ENCODE peak calls at places on chromosomes 2 and 18, in seven cellular contexts. One of them, this sample, is unnamed.

GRCh38 chr2:236867441-236868260 is 218.0 kb upstream of the COPS8 start:
- DNase-seq in endothelial cell: no peak
- DNase-seq in bronchial epithelial cell: peak; percentile 89
- DNase-seq in IMR-90: no peak
- DNase-seq in T47D: peak; percentile 35
- DNase-seq in lung: no peak
- DNase-seq in uterus: no peak
- DNase-seq in this sample: no peak

GRCh38 chr2:205171541-205171940 is 510.8 kb upstream of the NRP2 start:
- DNase-seq in endothelial cell: no peak
- DNase-seq in bronchial epithelial cell: no peak
- DNase-seq in IMR-90: no peak
- DNase-seq in T47D: no peak
- DNase-seq in lung: no peak
- DNase-seq in uterus: no peak
- DNase-seq in this sample: no peak

GRCh38 chr18:58407649-58408407 is 221.1 kb downstream of the ALPK2 start:
- DNase-seq in endothelial cell: no peak
- DNase-seq in bronchial epithelial cell: no peak
- DNase-seq in IMR-90: no peak
- DNase-seq in T47D: no peak
- DNase-seq in lung: no peak
- DNase-seq in uterus: no peak
- DNase-seq in this sample: no peak

GRCh38 chr2:206218792-206219509 is 55.5 kb upstream of the ZDBF2 start:
- DNase-seq in endothelial cell: no peak
- DNase-seq in bronchial epithelial cell: no peak
- DNase-seq in IMR-90: no peak
- DNase-seq in T47D: no peak
- DNase-seq in lung: no peak
- DNase-seq in uterus: no peak
- DNase-seq in this sample: no peak

GRCh38 chr2:64634338-64635267 is 19.1 kb downstream of the SERTAD2 start:
- DNase-seq in endothelial cell: no peak
- DNase-seq in bronchial epithelial cell: no peak
- DNase-seq in IMR-90: peak; percentile 72
- DNase-seq in T47D: no peak
- DNase-seq in lung: no peak
- DNase-seq in uterus: peak; percentile 54
- DNase-seq in this sample: no peak

GRCh38 chr2:23498941-23499340 is 114.0 kb downstream of the KLHL29 start:
- DNase-seq in endothelial cell: no peak
- DNase-seq in bronchial epithelial cell: no peak
- DNase-seq in IMR-90: peak; percentile 44
- DNase-seq in T47D: no peak
- DNase-seq in lung: no peak
- DNase-seq in uterus: no peak
- DNase-seq in this sample: no peak

GRCh38 chr2:129139380-129139779 is 820.7 kb upstream of the HS6ST1 start:
- DNase-seq in endothelial cell: no peak
- DNase-seq in bronchial epithelial cell: peak; percentile 29
- DNase-seq in IMR-90: no peak
- DNase-seq in T47D: peak; percentile 92
- DNase-seq in lung: no peak
- DNase-seq in uterus: no peak
- DNase-seq in this sample: no peak

GRCh38 chr18:62778976-62779869 is 63.9 kb downstream of the PHLPP1 start:
- DNase-seq in endothelial cell: no peak
- DNase-seq in bronchial epithelial cell: no peak
- DNase-seq in IMR-90: no peak
- DNase-seq in T47D: no peak
- DNase-seq in lung: no peak
- DNase-seq in uterus: no peak
- DNase-seq in this sample: no peak

GRCh38 chr2:190723397-190724090 is 74.7 kb downstream of the NAB1 start:
- DNase-seq in endothelial cell: no peak
- DNase-seq in bronchial epithelial cell: peak; percentile 20
- DNase-seq in IMR-90: no peak
- DNase-seq in T47D: no peak
- DNase-seq in lung: no peak
- DNase-seq in uterus: no peak
- DNase-seq in this sample: no peak

GRCh38 chr2:66435549-66435875 is 587 bp downstream of the MEIS1 start:
- DNase-seq in endothelial cell: no peak
- DNase-seq in bronchial epithelial cell: no peak
- DNase-seq in IMR-90: no peak
- DNase-seq in T47D: no peak
- DNase-seq in lung: no peak
- DNase-seq in uterus: no peak
- DNase-seq in this sample: no peak

GRCh38 chr2:10223471-10223870 is 79.2 kb upstream of the HPCAL1 start:
- DNase-seq in endothelial cell: no peak
- DNase-seq in bronchial epithelial cell: no peak
- DNase-seq in IMR-90: no peak
- DNase-seq in T47D: no peak
- DNase-seq in lung: no peak
- DNase-seq in uterus: no peak
- DNase-seq in this sample: no peak

GRCh38 chr18:63787673-63788072 is 12.5 kb downstream of the SERPINB7 start:
- DNase-seq in endothelial cell: no peak
- DNase-seq in bronchial epithelial cell: no peak
- DNase-seq in IMR-90: no peak
- DNase-seq in T47D: no peak
- DNase-seq in lung: no peak
- DNase-seq in uterus: no peak
- DNase-seq in this sample: no peak

GRCh38 chr2:29112379-29112778 is 2.8 kb upstream of the CLIP4 start:
- DNase-seq in endothelial cell: no peak
- DNase-seq in bronchial epithelial cell: no peak
- DNase-seq in IMR-90: no peak
- DNase-seq in T47D: no peak
- DNase-seq in lung: no peak
- DNase-seq in uterus: no peak
- DNase-seq in this sample: no peak

GRCh38 chr2:189210250-189211075 is 30.9 kb upstream of the COL5A2 start:
- DNase-seq in endothelial cell: no peak
- DNase-seq in bronchial epithelial cell: peak; percentile 92
- DNase-seq in IMR-90: peak; percentile 98
- DNase-seq in T47D: no peak
- DNase-seq in lung: no peak
- DNase-seq in uterus: peak; percentile 81
- DNase-seq in this sample: peak; percentile 35

GRCh38 chr18:55489742-55490055 is 98.3 kb downstream of the TCF4 start:
- DNase-seq in endothelial cell: no peak
- DNase-seq in bronchial epithelial cell: no peak
- DNase-seq in IMR-90: peak; percentile 55
- DNase-seq in T47D: no peak
- DNase-seq in lung: no peak
- DNase-seq in uterus: no peak
- DNase-seq in this sample: no peak

GRCh38 chr18:47191956-47192355 is 15.8 kb upstream of the IER3IP1 start:
- DNase-seq in endothelial cell: no peak
- DNase-seq in bronchial epithelial cell: peak; percentile 64
- DNase-seq in IMR-90: peak; percentile 32
- DNase-seq in T47D: no peak
- DNase-seq in lung: no peak
- DNase-seq in uterus: no peak
- DNase-seq in this sample: no peak

GRCh38 chr2:55437515-55438390 is 18.1 kb upstream of the CCDC88A start:
- DNase-seq in endothelial cell: no peak
- DNase-seq in bronchial epithelial cell: no peak
- DNase-seq in IMR-90: no peak
- DNase-seq in T47D: no peak
- DNase-seq in lung: no peak
- DNase-seq in uterus: no peak
- DNase-seq in this sample: no peak

GRCh38 chr2:224271854-224272620 is 129.9 kb downstream of the FAM124B start:
- DNase-seq in endothelial cell: no peak
- DNase-seq in bronchial epithelial cell: peak; percentile 18
- DNase-seq in IMR-90: no peak
- DNase-seq in T47D: no peak
- DNase-seq in lung: no peak
- DNase-seq in uterus: no peak
- DNase-seq in this sample: no peak

GRCh38 chr2:191582355-191582754 is 95.6 kb upstream of the NABP1 start:
- DNase-seq in endothelial cell: no peak
- DNase-seq in bronchial epithelial cell: peak; percentile 97
- DNase-seq in IMR-90: peak; percentile 87
- DNase-seq in T47D: peak; percentile 76
- DNase-seq in lung: no peak
- DNase-seq in uterus: no peak
- DNase-seq in this sample: peak; percentile 22

GRCh38 chr2:191360918-191361317 is 115.7 kb downstream of the MYO1B start:
- DNase-seq in endothelial cell: no peak
- DNase-seq in bronchial epithelial cell: no peak
- DNase-seq in IMR-90: no peak
- DNase-seq in T47D: no peak
- DNase-seq in lung: no peak
- DNase-seq in uterus: no peak
- DNase-seq in this sample: no peak

GRCh38 chr2:181575024-181575649 is 81.8 kb downstream of the CERKL start:
- DNase-seq in endothelial cell: no peak
- DNase-seq in bronchial epithelial cell: peak; percentile 3
- DNase-seq in IMR-90: no peak
- DNase-seq in T47D: no peak
- DNase-seq in lung: no peak
- DNase-seq in uterus: no peak
- DNase-seq in this sample: no peak

GRCh38 chr2:71672011-71672639 is 218.8 kb downstream of the DYSF start:
- DNase-seq in endothelial cell: no peak
- DNase-seq in bronchial epithelial cell: no peak
- DNase-seq in IMR-90: no peak
- DNase-seq in T47D: no peak
- DNase-seq in lung: peak; percentile 27
- DNase-seq in uterus: no peak
- DNase-seq in this sample: no peak

GRCh38 chr2:20170646-20171250 is 54.2 kb downstream of the SDC1 start:
- DNase-seq in endothelial cell: no peak
- DNase-seq in bronchial epithelial cell: no peak
- DNase-seq in IMR-90: no peak
- DNase-seq in T47D: no peak
- DNase-seq in lung: no peak
- DNase-seq in uterus: no peak
- DNase-seq in this sample: no peak